ENCODE peak calls at places on chromosomes 16 and 17, in eight cellular contexts. D is stimulated activated CD4-positive, alpha-beta T cell treated with anti-CD3 and anti-CD28 coated beads, Interleukin-2, amount 100 ng/mL, for 48 hours; M is naive thymus-derived CD8-positive, alpha-beta T cell; B is T follicular helper cell; R is fibroblast of lung; K is ureter; O is GM19239; T is NCI-H2227 treated with DMSO at 0.1 percent for 48 hours. C is an unnamed sample.

GRCh38 chr16:1643521-1643920 is 31.4 kb downstream of the CRAMP1 start:
- DNase-seq in D (no peak), M (no peak), B (no peak), R (no peak), K (no peak), O (no peak), T (no peak), C (no peak)

GRCh38 chr17:65228287-65228686 is 91.1 kb downstream of the RGS9 start:
- DNase-seq in D (no peak), M (no peak), B (no peak), R (no peak), K (no peak), O (no peak), T (no peak), C (no peak)

GRCh38 chr16:67399218-67399733 is 6.0 kb upstream of the TPPP3 start:
- DNase-seq in D (peak), M (peak), B (no peak), R (no peak), K (no peak), O (peak), T (no peak), C (no peak)

GRCh38 chr17:56247816-56248215 is 94.5 kb downstream of the ANKFN1 start:
- DNase-seq in D (no peak), M (no peak), B (no peak), R (no peak), K (no peak), O (no peak), T (no peak), C (no peak)

GRCh38 chr17:67585077-67585602 is 132.6 kb upstream of the NOL11 start:
- DNase-seq in D (no peak), M (no peak), B (no peak), R (peak), K (no peak), O (no peak), T (peak), C (no peak)

GRCh38 chr17:38728290-38728831 is 1.8 kb upstream of the CISD3 start:
- DNase-seq in D (no peak), M (peak), B (peak), R (no peak), K (no peak), O (no peak), T (no peak), C (no peak)

GRCh38 chr17:57032343-57032742 is 52.7 kb upstream of the AKAP1 start:
- DNase-seq in D (no peak), M (no peak), B (no peak), R (peak), K (peak), O (no peak), T (peak), C (no peak)

GRCh38 chr17:75500419-75501216 is 14.7 kb downstream of the CASKIN2 start:
- DNase-seq in D (no peak), M (no peak), B (no peak), R (no peak), K (no peak), O (no peak), T (no peak), C (no peak)

GRCh38 chr17:27380551-27380950 is 75.7 kb upstream of the KSR1 start:
- DNase-seq in D (no peak), M (no peak), B (no peak), R (no peak), K (no peak), O (no peak), T (no peak), C (no peak)

GRCh38 chr17:27491713-27492190 is 35.5 kb downstream of the KSR1 start:
- DNase-seq in D (no peak), M (no peak), B (no peak), R (no peak), K (no peak), O (no peak), T (peak), C (no peak)

GRCh38 chr17:19331134-19331533 is 31.4 kb downstream of the B9D1 start:
- DNase-seq in D (no peak), M (no peak), B (no peak), R (peak), K (no peak), O (no peak), T (no peak), C (no peak)

GRCh38 chr16:75092777-75093176 is 23.8 kb downstream of the LDHD start:
- DNase-seq in D (no peak), M (no peak), B (no peak), R (no peak), K (no peak), O (no peak), T (no peak), C (no peak)

GRCh38 chr16:29974291-29975133 is 844 bp downstream of the TAOK2 start:
- DNase-seq in D (no peak), M (no peak), B (no peak), R (no peak), K (no peak), O (no peak), T (no peak), C (no peak)

GRCh38 chr17:38579934-38580333 is 25.8 kb downstream of the SRCIN1 start:
- DNase-seq in D (no peak), M (no peak), B (no peak), R (no peak), K (no peak), O (no peak), T (no peak), C (no peak)

GRCh38 chr16:79509221-79509631 is 91.3 kb downstream of the MAF start:
- DNase-seq in D (no peak), M (no peak), B (no peak), R (no peak), K (peak), O (no peak), T (peak), C (no peak)

GRCh38 chr17:48510761-48511604 is 19.8 kb downstream of the HOXB1 start:
- DNase-seq in D (peak), M (no peak), B (peak), R (peak), K (no peak), O (no peak), T (no peak), C (no peak)

GRCh38 chr17:17416400-17417360 is 60.1 kb upstream of the MED9 start:
- DNase-seq in D (no peak), M (peak), B (no peak), R (peak), K (no peak), O (no peak), T (no peak), C (no peak)

GRCh38 chr17:46976626-46977270 is 2.3 kb downstream of the RPRML start:
- DNase-seq in D (no peak), M (no peak), B (no peak), R (no peak), K (no peak), O (no peak), T (no peak), C (no peak)

GRCh38 chr17:68460096-68460495 is 2.8 kb upstream of the WIPI1 start:
- DNase-seq in D (no peak), M (no peak), B (no peak), R (no peak), K (no peak), O (no peak), T (no peak), C (no peak)

GRCh38 chr17:18257747-18258355 is 687 bp downstream of the FLII start:
- DNase-seq in D (peak), M (no peak), B (peak), R (peak), K (peak), O (peak), T (peak), C (peak)